ENCODE peak calls at places on chromosomes 16 and 17, in seven cellular contexts. G is astrocyte, B is fibroblast of lung, X is mammary epithelial cell, C is neural progenitor cell, J is GM23248, R is GM12878. H is an unnamed sample. For H3K4me1 and H4K20me1, the result is how much of the 10 kb centered on the place peaks cover.

GRCh38 chr17:46060461-46060860 is 61.4 kb downstream of the STH start:
- DNase-seq in G (no peak), B (no peak), X (no peak), C (no peak), J (no peak), R (no peak), H (no peak)

GRCh38 chr17:28747046-28747691 is 3.4 kb downstream of the TRAF4 start:
- DNase-seq in G (no peak), B (no peak), X (peak), C (no peak), J (no peak), R (no peak), H (no peak)

GRCh38 chr16:2056077-2056476 is 8.3 kb downstream of the TSC2 start:
- DNase-seq in G (no peak), B (no peak), X (no peak), C (no peak), J (no peak), R (no peak), H (no peak)

GRCh38 chr17:4520881-4521600 is 22.4 kb downstream of the SPNS2 start:
- DNase-seq in G (no peak), B (no peak), X (peak), C (no peak), J (peak), R (no peak), H (peak)

GRCh38 chr16:48503779-48504178 is 106.2 kb downstream of the N4BP1 start:
- DNase-seq in G (peak), B (peak), X (no peak), C (no peak), J (peak), R (no peak), H (no peak)

GRCh38 chr17:57316361-57316760 is 60.0 kb downstream of the MSI2 start:
- DNase-seq in G (no peak), B (no peak), X (no peak), C (no peak), J (no peak), R (no peak), H (no peak)

GRCh38 chr17:82083533-82084359 is 14.3 kb downstream of the FASN start:
- DNase-seq in G (no peak), B (no peak), X (no peak), C (no peak), J (no peak), R (no peak), H (no peak)

GRCh38 chr17:13727441-13728171 is 125.9 kb upstream of the HS3ST3A1 start:
- DNase-seq in G (peak), B (peak), X (peak), C (no peak), J (peak), R (no peak), H (peak)

GRCh38 chr16:77307764-77308561 is 108.8 kb downstream of the SYCE1L start:
- DNase-seq in G (peak), B (peak), X (peak), C (no peak), J (peak), R (no peak), H (peak)

GRCh38 chr17:32777436-32777835 is 99.5 kb downstream of the MYO1D start:
- DNase-seq in G (no peak), B (no peak), X (peak), C (no peak), J (peak), R (no peak), H (no peak)

GRCh38 chr17:7548585-7549400 is at the start of gene TNFSF12:
- DNase-seq in G (no peak), B (peak), X (no peak), C (peak), J (peak), R (no peak), H (no peak)

GRCh38 chr16:22366371-22366770 is 8.0 kb downstream of the CDR2 start:
- DNase-seq in G (no peak), B (no peak), X (no peak), C (no peak), J (no peak), R (no peak), H (no peak)

GRCh38 chr17:28384281-28385036 is 13.0 kb downstream of the SARM1 start:
- DNase-seq in G (no peak), B (no peak), X (no peak), C (peak), J (peak), R (no peak), H (no peak)

GRCh38 chr16:9909072-9909471 is 273.2 kb downstream of the GRIN2A start:
- DNase-seq in G (peak), B (no peak), X (no peak), C (no peak), J (no peak), R (no peak), H (no peak)

GRCh38 chr16:88642881-88643545 is 4.6 kb downstream of the IL17C start:
- DNase-seq in G (no peak), B (no peak), X (no peak), C (no peak), J (no peak), R (no peak), H (no peak)

GRCh38 chr16:9139965-9140364 is 48.5 kb downstream of the HAPSTR1 start:
- DNase-seq in G (no peak), B (peak), X (peak), C (peak), J (peak), R (no peak), H (no peak)

GRCh38 chr16:74372953-74373846 is 2.9 kb upstream of the NPIPB15 start:
- DNase-seq in G (no peak), B (no peak), X (no peak), C (no peak), J (no peak), R (no peak), H (no peak)

GRCh38 chr16:64910351-64910750 is 211.5 kb downstream of the CDH11 start:
- DNase-seq in G (peak), B (peak), X (no peak), C (peak), J (peak), R (no peak), H (no peak)

GRCh38 chr17:45908935-45909334 is 14.6 kb downstream of the MAPT start:
- DNase-seq in G (no peak), B (no peak), X (no peak), C (no peak), J (no peak), R (no peak), H (no peak)

GRCh38 chr17:704111-704864 is 10.4 kb downstream of the VPS53 start:
- DNase-seq in G (peak), B (no peak), X (no peak), C (no peak), J (no peak), R (no peak), H (no peak)

GRCh38 chr16:61780161-61780560 is 256.1 kb downstream of the CDH8 start:
- DNase-seq in G (no peak), B (no peak), X (no peak), C (no peak), J (no peak), R (no peak), H (no peak)

GRCh38 chr16:35188288-35189155 is 1729.1 kb downstream of the TP53TG3F start:
- DNase-seq in G (no peak), B (no peak), X (no peak), C (no peak), J (no peak), R (no peak), H (no peak)

GRCh38 chr17:31788956-31789355 is 70.1 kb downstream of the COPRS start:
- DNase-seq in G (peak), B (no peak), X (no peak), C (no peak), J (peak), R (no peak), H (no peak)

GRCh38 chr16:70691223-70692129 is 5.6 kb upstream of the MTSS2 start:
- DNase-seq in G (peak), B (peak), X (no peak), C (peak), J (peak), R (no peak), H (no peak)

GRCh38 chr16:48499822-48500440 is 110.0 kb downstream of the N4BP1 start:
- DNase-seq in G (peak), B (peak), X (peak), C (no peak), J (peak), R (no peak), H (no peak)

GRCh38 chr17:44105941-44106340 is 17.5 kb downstream of the HDAC5 start:
- DNase-seq in G (no peak), B (no peak), X (no peak), C (no peak), J (no peak), R (no peak), H (no peak)

GRCh38 chr17:74527081-74527480 is 4.2 kb downstream of the CD300LB start:
- DNase-seq in G (no peak), B (no peak), X (no peak), C (no peak), J (no peak), R (no peak), H (no peak)

GRCh38 chr17:6796887-6797490 is 21.0 kb downstream of the FBXO39 start:
- DNase-seq in G (no peak), B (no peak), X (peak), C (no peak), J (peak), R (no peak), H (peak)

GRCh38 chr16:20300312-20301097 is 26.8 kb downstream of the GP2 start:
- DNase-seq in G (peak), B (peak), X (peak), C (peak), J (peak), R (peak), H (peak)

GRCh38 chr16:89920723-89921122 is 2.1 kb downstream of the MC1R start:
- DNase-seq in G (peak), B (no peak), X (no peak), C (no peak), J (peak), R (no peak), H (no peak)

GRCh38 chr16:11196286-11196828 is 59.6 kb downstream of the SOCS1 start:
- DNase-seq in G (peak), B (peak), X (no peak), C (no peak), J (no peak), R (no peak), H (no peak)

GRCh38 chr16:53523126-53523804 is 20.3 kb upstream of the AKTIP start:
- DNase-seq in G (no peak), B (no peak), X (no peak), C (no peak), J (no peak), R (no peak), H (no peak)

GRCh38 chr17:15431201-15431600 is 36.2 kb downstream of the CDRT4 start:
- DNase-seq in G (no peak), B (no peak), X (no peak), C (no peak), J (no peak), R (no peak), H (no peak)

GRCh38 chr17:28901866-28902818 is 737 bp downstream of the DHRS13 start:
- DNase-seq in G (no peak), B (peak), X (no peak), C (no peak), J (peak), R (no peak), H (no peak)

GRCh38 chr17:40025991-40026815 is 11.0 kb downstream of the CSF3 start:
- DNase-seq in G (peak), B (no peak), X (peak), C (no peak), J (no peak), R (no peak), H (peak)

GRCh38 chr16:3458278-3458851 is 14.9 kb downstream of the NAA60 start:
- DNase-seq in G (peak), B (peak), X (peak), C (peak), J (peak), R (no peak), H (no peak)

GRCh38 chr16:88566158-88566557 is 4.0 kb upstream of the ZC3H18 start:
- DNase-seq in G (peak), B (peak), X (peak), C (no peak), J (peak), R (no peak), H (no peak)

GRCh38 chr16:51154271-51155171 is 3.5 kb upstream of the SALL1 start:
- DNase-seq in G (no peak), B (no peak), X (no peak), C (peak), J (no peak), R (no peak), H (no peak)

GRCh38 chr16:31107465-31107867 is 720 bp upstream of the BCKDK start:
- DNase-seq in G (no peak), B (no peak), X (no peak), C (no peak), J (no peak), R (peak), H (no peak)

DNA sequence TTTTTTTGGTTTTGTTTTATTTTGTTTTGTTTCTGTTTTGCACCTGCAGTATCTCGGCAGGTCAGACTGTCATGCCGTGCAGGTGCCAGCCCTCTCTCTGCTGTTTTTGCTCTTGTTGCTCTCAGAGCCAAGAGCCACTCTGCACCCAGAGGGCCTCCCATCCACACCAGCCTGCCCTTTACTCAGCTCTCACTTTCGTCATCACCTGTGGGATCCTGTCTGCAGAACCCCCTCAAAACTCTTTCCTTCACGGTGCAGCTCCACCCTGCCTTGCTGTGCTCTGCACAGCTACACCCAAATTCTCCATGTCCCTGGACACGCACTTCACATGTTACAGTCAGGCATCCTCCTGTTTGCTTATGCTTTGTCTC is 2.6 kb downstream of the AOC3 start:
- DNase-seq in G (no peak), B (no peak), X (no peak), C (no peak), J (no peak), R (no peak), H (no peak)
- H3K4me3 ChIP-seq in G (no peak), B (no peak), X (no peak), C (no peak), J (no peak), R (no peak), H (no peak)

GRCh38 chr17:51260960-51261958 is 913 bp downstream of the UTP18 start:
- DNase-seq in G (no peak), B (no peak), X (no peak), C (peak), J (peak), R (no peak), H (no peak)
- H3K4me1 ChIP-seq in G (under half), B (under half), X (under half), C (under half), J (under half), R (under half), H (under half)

DNA sequence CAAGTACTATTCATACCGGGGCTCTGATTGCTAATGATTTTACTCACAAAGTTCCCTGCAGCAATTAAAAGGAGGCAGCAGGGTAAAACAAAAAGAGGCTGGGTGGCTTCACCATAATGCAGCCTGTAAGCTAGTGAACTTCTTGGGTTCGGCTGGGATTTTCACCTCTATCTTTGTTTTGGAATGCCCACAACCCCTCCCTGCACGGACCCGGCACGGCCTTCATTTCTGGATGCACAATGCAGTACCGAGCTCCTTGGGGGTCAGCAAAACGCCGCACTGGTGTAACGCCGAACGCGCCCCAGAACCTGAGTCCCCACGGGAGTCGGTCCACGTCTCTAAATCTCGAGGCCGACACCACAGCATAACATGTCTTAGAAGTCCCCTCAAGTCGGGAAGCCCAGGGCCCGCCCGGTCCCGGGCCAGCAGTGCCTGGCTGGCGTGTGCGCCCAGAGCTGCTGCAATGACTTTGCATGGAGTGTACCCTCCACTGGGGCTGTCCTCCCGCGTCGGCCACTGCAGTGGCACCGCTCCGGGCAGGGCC is 778 bp downstream of the UBE2O start:
- DNase-seq in G (no peak), B (no peak), X (no peak), C (peak), J (no peak), R (no peak), H (no peak)
- H4K20me1 ChIP-seq in G (half or more), B (under half), X (under half), C (half or more), J (under half), R (under half), H (under half)

DNA sequence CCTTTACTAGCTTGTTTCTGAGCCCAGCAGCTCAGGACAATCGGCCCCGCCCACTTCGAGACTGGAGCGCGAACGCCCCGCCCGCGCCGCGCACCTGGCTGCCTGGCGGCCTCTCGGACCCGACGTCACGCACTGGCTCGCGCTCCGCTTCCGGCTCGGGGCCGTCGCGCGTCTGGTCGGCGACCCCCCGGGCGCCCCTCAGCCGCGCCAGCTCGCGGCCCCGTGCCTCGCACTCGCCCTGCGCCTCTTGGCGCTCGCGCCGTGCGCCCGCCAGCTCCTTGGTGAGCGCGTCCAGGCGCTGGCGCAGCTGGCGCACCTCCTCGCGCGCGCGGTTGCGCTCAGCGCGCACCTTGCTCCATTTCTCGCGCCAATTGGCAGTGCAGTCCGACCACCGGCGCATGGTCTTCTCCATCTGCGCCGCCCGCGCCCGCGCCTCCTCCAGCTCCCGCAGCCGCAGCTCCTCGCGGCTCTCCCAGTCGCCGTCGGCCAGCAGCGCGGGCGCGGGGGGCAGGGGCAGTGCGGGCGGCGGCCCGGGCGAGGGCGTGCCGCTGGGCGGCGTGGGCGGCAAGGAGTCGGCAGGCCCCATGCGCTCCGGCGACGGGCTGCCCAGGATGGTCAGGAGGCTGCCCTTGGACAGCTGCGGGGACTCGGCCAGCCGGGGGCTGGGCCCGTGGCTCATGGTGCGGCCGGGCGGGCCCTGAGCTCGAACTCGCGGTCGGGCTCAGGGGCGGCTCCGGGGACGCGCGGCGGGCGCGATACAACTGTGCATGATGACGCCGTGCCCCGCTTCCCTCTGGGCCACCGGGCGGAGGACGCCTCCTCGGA is 7.7 kb downstream of the CCDC102A start:
- DNase-seq in G (no peak), B (no peak), X (no peak), C (peak), J (no peak), R (no peak), H (no peak)
- H3K4me3 ChIP-seq in G (no peak), B (no peak), X (no peak), C (peak), J (no peak), R (no peak), H (no peak)

DNA sequence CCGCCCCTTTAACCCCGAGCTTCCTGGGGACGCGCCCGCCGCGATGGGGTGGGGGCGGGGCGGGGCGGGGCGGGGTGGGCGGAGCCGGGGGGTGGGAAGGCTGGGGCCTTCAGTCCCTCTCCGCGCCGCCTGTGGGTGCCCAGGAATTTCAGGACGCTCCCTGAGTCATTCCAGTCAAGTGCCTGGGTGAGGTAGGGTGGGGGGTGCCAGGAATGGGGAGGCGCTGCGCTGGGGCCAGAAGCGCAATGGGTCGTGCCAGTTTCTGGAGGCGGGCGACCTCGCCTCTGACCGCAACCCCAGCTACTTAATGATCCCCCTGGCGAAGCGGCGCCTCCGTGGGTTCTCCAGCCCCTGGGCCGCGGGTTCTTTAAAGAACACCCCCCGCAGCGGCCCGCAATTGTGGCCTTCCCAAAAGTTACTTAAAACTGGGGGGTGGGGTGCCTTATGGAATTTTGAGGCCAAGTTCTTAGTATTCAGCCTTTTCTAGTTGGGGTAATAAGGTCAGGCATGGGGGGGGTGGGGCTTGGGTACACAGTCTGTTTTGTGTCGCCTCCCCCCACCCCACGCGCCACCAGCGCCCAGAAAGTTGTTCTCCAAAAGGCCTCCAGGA is 826 bp upstream of the GSE1 start:
- DNase-seq in G (peak), B (peak), X (peak), C (peak), J (peak), R (no peak), H (peak)
- H3K4me1 ChIP-seq in G (under half), B (under half), X (under half), C (under half), J (under half), R (under half), H (under half)